ENCODE peak calls at places on chromosomes 3 and 15, in nine cellular contexts. One of them, this sample, is unnamed.
A peak's percentile ranks its signal among the peaks of the same experiment; 100 is the strongest.

GRCh38 chr15:52796742-52797515 is 6.8 kb upstream of the ONECUT1 start:
- DNase-seq in brain microvascular endothelial cell: no peak
- DNase-seq in endothelial cell: no peak
- DNase-seq in GM13977: peak; percentile 30
- DNase-seq in tibial nerve: no peak
- DNase-seq in WTC11: no peak
- DNase-seq in endodermal cell: no peak
- DNase-seq in osteocyte: no peak
- DNase-seq in dorsolateral prefrontal cortex: no peak
- DNase-seq in this sample: no peak

GRCh38 chr3:175001091-175001490 is 142.0 kb downstream of the NAALADL2 start:
- DNase-seq in brain microvascular endothelial cell: no peak
- DNase-seq in endothelial cell: no peak
- DNase-seq in GM13977: no peak
- DNase-seq in tibial nerve: no peak
- DNase-seq in WTC11: no peak
- DNase-seq in endodermal cell: no peak
- DNase-seq in osteocyte: no peak
- DNase-seq in dorsolateral prefrontal cortex: no peak
- DNase-seq in this sample: no peak

GRCh38 chr3:18295171-18295920 is 129.8 kb downstream of the SATB1 start:
- DNase-seq in brain microvascular endothelial cell: peak; percentile 76
- DNase-seq in endothelial cell: peak; percentile 63
- DNase-seq in GM13977: peak; percentile 18
- DNase-seq in tibial nerve: no peak
- DNase-seq in WTC11: peak; percentile 89
- DNase-seq in endodermal cell: peak; percentile 96
- DNase-seq in osteocyte: no peak
- DNase-seq in dorsolateral prefrontal cortex: no peak
- DNase-seq in this sample: peak; percentile 51

GRCh38 chr3:177443469-177443868 is 246.2 kb upstream of the TBL1XR1 start:
- DNase-seq in brain microvascular endothelial cell: peak; percentile 42
- DNase-seq in endothelial cell: no peak
- DNase-seq in GM13977: no peak
- DNase-seq in tibial nerve: no peak
- DNase-seq in WTC11: no peak
- DNase-seq in endodermal cell: no peak
- DNase-seq in osteocyte: no peak
- DNase-seq in dorsolateral prefrontal cortex: no peak
- DNase-seq in this sample: no peak

GRCh38 chr3:52615178-52615577 is 70.5 kb downstream of the PBRM1 start:
- DNase-seq in brain microvascular endothelial cell: no peak
- DNase-seq in endothelial cell: no peak
- DNase-seq in GM13977: no peak
- DNase-seq in tibial nerve: no peak
- DNase-seq in WTC11: no peak
- DNase-seq in endodermal cell: no peak
- DNase-seq in osteocyte: no peak
- DNase-seq in dorsolateral prefrontal cortex: no peak
- DNase-seq in this sample: no peak

GRCh38 chr3:118810499-118811035 is 224.1 kb downstream of the IGSF11 start:
- DNase-seq in brain microvascular endothelial cell: no peak
- DNase-seq in endothelial cell: no peak
- DNase-seq in GM13977: no peak
- DNase-seq in tibial nerve: no peak
- DNase-seq in WTC11: no peak
- DNase-seq in endodermal cell: peak; percentile 59
- DNase-seq in osteocyte: no peak
- DNase-seq in dorsolateral prefrontal cortex: no peak
- DNase-seq in this sample: no peak

GRCh38 chr3:130748520-130748919 is 1.9 kb upstream of the PIK3R4 start:
- DNase-seq in brain microvascular endothelial cell: no peak
- DNase-seq in endothelial cell: no peak
- DNase-seq in GM13977: no peak
- DNase-seq in tibial nerve: no peak
- DNase-seq in WTC11: no peak
- DNase-seq in endodermal cell: no peak
- DNase-seq in osteocyte: no peak
- DNase-seq in dorsolateral prefrontal cortex: no peak
- DNase-seq in this sample: no peak

GRCh38 chr15:69531302-69532027 is 78.8 kb downstream of the RPLP1 start:
- DNase-seq in brain microvascular endothelial cell: no peak
- DNase-seq in endothelial cell: no peak
- DNase-seq in GM13977: no peak
- DNase-seq in tibial nerve: no peak
- DNase-seq in WTC11: no peak
- DNase-seq in endodermal cell: peak; percentile 72
- DNase-seq in osteocyte: no peak
- DNase-seq in dorsolateral prefrontal cortex: no peak
- DNase-seq in this sample: no peak

GRCh38 chr15:66815322-66815721 is 113.3 kb downstream of the SMAD6 start:
- DNase-seq in brain microvascular endothelial cell: peak; percentile 82
- DNase-seq in endothelial cell: no peak
- DNase-seq in GM13977: no peak
- DNase-seq in tibial nerve: no peak
- DNase-seq in WTC11: no peak
- DNase-seq in endodermal cell: no peak
- DNase-seq in osteocyte: no peak
- DNase-seq in dorsolateral prefrontal cortex: no peak
- DNase-seq in this sample: no peak

GRCh38 chr3:97948351-97949109 is 23.7 kb downstream of the RIOX2 start:
- DNase-seq in brain microvascular endothelial cell: no peak
- DNase-seq in endothelial cell: no peak
- DNase-seq in GM13977: no peak
- DNase-seq in tibial nerve: no peak
- DNase-seq in WTC11: no peak
- DNase-seq in endodermal cell: no peak
- DNase-seq in osteocyte: no peak
- DNase-seq in dorsolateral prefrontal cortex: no peak
- DNase-seq in this sample: no peak

DNA sequence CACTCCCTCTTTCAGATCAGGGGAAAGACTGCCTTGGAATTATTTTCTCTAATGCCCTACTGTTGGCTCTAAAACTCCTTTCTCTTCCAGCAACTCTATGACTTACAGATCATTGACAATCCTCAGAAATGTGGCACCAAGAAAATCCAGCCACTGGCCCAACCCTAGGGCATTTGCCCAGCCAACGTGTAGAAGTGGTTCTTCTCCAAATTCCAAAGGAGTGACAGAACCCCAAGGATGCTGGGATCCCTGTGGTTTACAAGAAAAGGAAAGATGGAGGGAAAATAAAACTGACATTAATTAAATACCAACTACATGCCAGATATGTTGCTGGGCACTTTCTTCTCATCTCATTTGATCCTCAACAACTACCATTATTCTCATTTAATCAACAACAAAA is 216.0 kb downstream of the NTRK3 start:
- DNase-seq in brain microvascular endothelial cell: no peak
- DNase-seq in endothelial cell: no peak
- DNase-seq in GM13977: no peak
- DNase-seq in tibial nerve: no peak
- DNase-seq in WTC11: no peak
- DNase-seq in endodermal cell: no peak
- DNase-seq in osteocyte: no peak
- DNase-seq in dorsolateral prefrontal cortex: no peak
- DNase-seq in this sample: no peak
- TF ChIP-seq CTCF in brain microvascular endothelial cell: no peak
- TF ChIP-seq CTCF in endothelial cell: no peak
- TF ChIP-seq CTCF in GM13977: no peak
- TF ChIP-seq CTCF in tibial nerve: no peak
- TF ChIP-seq CTCF in WTC11: no peak
- TF ChIP-seq CTCF in endodermal cell: no peak
- TF ChIP-seq CTCF in osteocyte: no peak
- TF ChIP-seq CTCF in dorsolateral prefrontal cortex: no peak
- TF ChIP-seq CTCF in this sample: no peak

DNA sequence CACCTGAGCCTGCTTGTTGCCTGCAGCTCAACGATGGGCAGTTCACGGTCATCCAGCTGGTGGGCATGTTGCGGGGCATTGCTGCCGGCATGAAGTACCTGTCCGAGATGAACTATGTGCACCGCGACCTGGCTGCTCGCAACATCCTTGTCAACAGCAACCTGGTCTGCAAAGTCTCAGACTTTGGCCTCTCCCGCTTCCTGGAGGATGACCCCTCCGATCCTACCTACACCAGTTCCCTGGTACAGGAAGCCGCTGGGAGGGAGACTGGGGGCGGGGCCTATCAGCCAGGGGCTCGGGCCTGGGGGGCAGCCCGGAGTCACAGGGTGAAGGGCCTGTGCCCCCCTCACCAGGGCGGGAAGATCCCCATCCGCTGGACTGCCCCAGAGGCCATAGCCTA is 18.8 kb downstream of the EPHB3 start:
- DNase-seq in brain microvascular endothelial cell: no peak
- DNase-seq in endothelial cell: no peak
- DNase-seq in GM13977: no peak
- DNase-seq in tibial nerve: no peak
- DNase-seq in WTC11: no peak
- DNase-seq in endodermal cell: no peak
- DNase-seq in osteocyte: no peak
- DNase-seq in dorsolateral prefrontal cortex: no peak
- DNase-seq in this sample: no peak
- TF ChIP-seq CTCF in brain microvascular endothelial cell: no peak
- TF ChIP-seq CTCF in endothelial cell: no peak
- TF ChIP-seq CTCF in GM13977: no peak
- TF ChIP-seq CTCF in tibial nerve: no peak
- TF ChIP-seq CTCF in WTC11: no peak
- TF ChIP-seq CTCF in endodermal cell: no peak
- TF ChIP-seq CTCF in osteocyte: no peak
- TF ChIP-seq CTCF in dorsolateral prefrontal cortex: no peak
- TF ChIP-seq CTCF in this sample: no peak

GRCh38 chr15:38682363-38682762 is 117.7 kb upstream of the RASGRP1 start:
- DNase-seq in brain microvascular endothelial cell: no peak
- DNase-seq in endothelial cell: no peak
- DNase-seq in GM13977: no peak
- DNase-seq in tibial nerve: no peak
- DNase-seq in WTC11: no peak
- DNase-seq in endodermal cell: no peak
- DNase-seq in osteocyte: no peak
- DNase-seq in dorsolateral prefrontal cortex: no peak
- DNase-seq in this sample: no peak
- TF ChIP-seq CTCF in brain microvascular endothelial cell: no peak
- TF ChIP-seq CTCF in endothelial cell: no peak
- TF ChIP-seq CTCF in GM13977: no peak
- TF ChIP-seq CTCF in tibial nerve: no peak
- TF ChIP-seq CTCF in WTC11: no peak
- TF ChIP-seq CTCF in endodermal cell: no peak
- TF ChIP-seq CTCF in osteocyte: no peak
- TF ChIP-seq CTCF in dorsolateral prefrontal cortex: no peak
- TF ChIP-seq CTCF in this sample: no peak

GRCh38 chr3:43742935-43743334 is 52.2 kb downstream of the ABHD5 start:
- DNase-seq in brain microvascular endothelial cell: peak; percentile 27
- DNase-seq in endothelial cell: no peak
- DNase-seq in GM13977: no peak
- DNase-seq in tibial nerve: no peak
- DNase-seq in WTC11: no peak
- DNase-seq in endodermal cell: peak; percentile 43
- DNase-seq in osteocyte: no peak
- DNase-seq in dorsolateral prefrontal cortex: no peak
- DNase-seq in this sample: no peak
- TF ChIP-seq CTCF in brain microvascular endothelial cell: peak; percentile 42
- TF ChIP-seq CTCF in endothelial cell: no peak
- TF ChIP-seq CTCF in GM13977: no peak
- TF ChIP-seq CTCF in tibial nerve: no peak
- TF ChIP-seq CTCF in WTC11: no peak
- TF ChIP-seq CTCF in endodermal cell: peak; percentile 64
- TF ChIP-seq CTCF in osteocyte: peak; percentile 49
- TF ChIP-seq CTCF in dorsolateral prefrontal cortex: peak; percentile 14
- TF ChIP-seq CTCF in this sample: no peak

DNA sequence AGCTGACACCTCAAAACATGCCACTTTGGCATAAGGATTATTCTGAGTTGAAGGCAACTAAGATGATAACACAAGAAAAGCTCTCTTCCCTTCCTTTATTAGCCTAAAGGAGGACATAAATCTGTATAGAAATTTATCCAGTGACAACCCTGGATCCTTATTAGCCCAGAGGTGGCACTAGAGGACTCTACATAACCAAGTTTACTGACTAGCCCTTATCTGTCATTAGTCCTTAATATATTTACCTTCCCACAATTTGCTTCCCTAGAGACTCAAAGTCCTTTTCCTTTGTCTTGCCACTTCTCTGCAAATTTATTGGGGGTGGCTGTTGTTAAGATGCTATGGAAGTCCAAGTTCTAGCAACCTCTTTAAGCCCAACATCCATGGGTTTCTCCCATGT is 26.7 kb downstream of the CEP70 start:
- DNase-seq in brain microvascular endothelial cell: no peak
- DNase-seq in endothelial cell: no peak
- DNase-seq in GM13977: no peak
- DNase-seq in tibial nerve: no peak
- DNase-seq in WTC11: no peak
- DNase-seq in endodermal cell: no peak
- DNase-seq in osteocyte: no peak
- DNase-seq in dorsolateral prefrontal cortex: no peak
- DNase-seq in this sample: no peak
- TF ChIP-seq CTCF in brain microvascular endothelial cell: no peak
- TF ChIP-seq CTCF in endothelial cell: no peak
- TF ChIP-seq CTCF in GM13977: peak; percentile 12
- TF ChIP-seq CTCF in tibial nerve: no peak
- TF ChIP-seq CTCF in WTC11: no peak
- TF ChIP-seq CTCF in endodermal cell: peak; percentile 18
- TF ChIP-seq CTCF in osteocyte: no peak
- TF ChIP-seq CTCF in dorsolateral prefrontal cortex: no peak
- TF ChIP-seq CTCF in this sample: no peak

DNA sequence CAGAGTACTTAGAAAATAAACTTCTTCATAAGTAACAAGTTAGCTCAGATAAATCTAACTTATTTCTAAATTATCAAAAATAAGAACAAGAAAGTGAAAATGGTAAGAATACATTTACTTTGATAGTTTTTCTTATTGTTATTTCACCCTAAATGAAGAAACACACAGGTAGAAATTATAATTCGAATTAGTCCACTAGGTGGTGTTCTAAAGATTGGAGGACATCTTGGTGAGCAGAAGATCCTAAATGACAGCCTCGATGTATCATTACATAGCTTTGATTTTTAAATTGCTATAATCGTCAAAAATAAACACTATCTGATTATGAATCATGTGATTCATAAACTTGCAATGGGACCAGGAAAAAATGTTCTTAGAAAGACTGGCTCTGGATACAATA is 280.8 kb upstream of the UBE2E2 start:
- DNase-seq in brain microvascular endothelial cell: no peak
- DNase-seq in endothelial cell: no peak
- DNase-seq in GM13977: peak; percentile 14
- DNase-seq in tibial nerve: no peak
- DNase-seq in WTC11: no peak
- DNase-seq in endodermal cell: no peak
- DNase-seq in osteocyte: no peak
- DNase-seq in dorsolateral prefrontal cortex: no peak
- DNase-seq in this sample: no peak
- TF ChIP-seq CTCF in brain microvascular endothelial cell: peak; percentile 33
- TF ChIP-seq CTCF in endothelial cell: peak; percentile 62
- TF ChIP-seq CTCF in GM13977: peak; percentile 31
- TF ChIP-seq CTCF in tibial nerve: no peak
- TF ChIP-seq CTCF in WTC11: no peak
- TF ChIP-seq CTCF in endodermal cell: peak; percentile 71
- TF ChIP-seq CTCF in osteocyte: peak; percentile 52
- TF ChIP-seq CTCF in dorsolateral prefrontal cortex: peak; percentile 36
- TF ChIP-seq CTCF in this sample: no peak

DNA sequence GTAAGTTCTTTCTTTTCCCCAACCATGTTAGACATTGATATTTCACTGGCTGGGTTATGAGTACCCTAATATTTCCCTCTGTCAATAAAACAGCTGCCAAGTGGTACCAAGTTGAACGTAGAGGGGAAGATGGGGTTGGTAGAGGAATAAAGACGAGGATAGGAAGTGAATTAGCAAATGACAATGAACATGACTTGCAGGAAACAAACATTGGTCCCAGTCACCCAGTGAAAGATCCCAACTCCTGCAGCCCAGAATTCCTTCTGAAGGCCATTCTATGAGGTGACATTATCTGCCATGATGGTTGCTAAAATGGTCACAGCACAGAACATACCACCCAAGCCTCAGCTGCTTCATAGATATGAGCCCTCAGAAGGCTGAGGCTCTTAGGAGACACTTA is 159.0 kb upstream of the CTNNB1 start:
- DNase-seq in brain microvascular endothelial cell: no peak
- DNase-seq in endothelial cell: no peak
- DNase-seq in GM13977: no peak
- DNase-seq in tibial nerve: no peak
- DNase-seq in WTC11: no peak
- DNase-seq in endodermal cell: peak; percentile 1
- DNase-seq in osteocyte: no peak
- DNase-seq in dorsolateral prefrontal cortex: no peak
- DNase-seq in this sample: no peak
- TF ChIP-seq CTCF in brain microvascular endothelial cell: no peak
- TF ChIP-seq CTCF in endothelial cell: no peak
- TF ChIP-seq CTCF in GM13977: no peak
- TF ChIP-seq CTCF in tibial nerve: no peak
- TF ChIP-seq CTCF in WTC11: no peak
- TF ChIP-seq CTCF in endodermal cell: no peak
- TF ChIP-seq CTCF in osteocyte: no peak
- TF ChIP-seq CTCF in dorsolateral prefrontal cortex: no peak
- TF ChIP-seq CTCF in this sample: no peak

This sample was measured in activated CD8-positive, alpha-beta T cell treated with anti-CD3 and anti-CD28 coated beads for 36 hours.